ENCODE peak calls at places on chromosomes 4 and X, in four cellular contexts. O, L, N and S are unnamed samples.

GRCh38 chr4:54539500-54540029 is 118.2 kb upstream of the KIT start:
- DNase-seq in O (no peak), L (peak; percentile 22), N (peak; percentile 81), S (no peak)

GRCh38 chr4:152524429-152524828 is 11.5 kb downstream of the FBXW7 start:
- DNase-seq in O (no peak), L (no peak), N (no peak), S (no peak)

GRCh38 chr4:88792268-88792781 is 94.7 kb upstream of the NAP1L5 start:
- DNase-seq in O (no peak), N (no peak), L (no peak), S (no peak)

GRCh38 chr4:100962698-100963097 is 384.6 kb downstream of the PPP3CA start:
- DNase-seq in O (no peak), L (no peak), N (no peak), S (no peak)

GRCh38 chr4:81376720-81377119 is 95.0 kb downstream of the RASGEF1B start:
- DNase-seq in L (no peak), N (no peak), O (no peak), S (no peak)

GRCh38 chr4:108118505-108118904 is 50.2 kb downstream of the LEF1 start:
- DNase-seq in O (peak; percentile 64), L (peak; percentile 26), N (no peak), S (no peak)

GRCh38 chr4:5802565-5802964 is 90.3 kb downstream of the CRMP1 start:
- DNase-seq in L (no peak), O (no peak), N (no peak), S (no peak)

GRCh38 chrX:17830211-17830610 is 30.9 kb downstream of the RAI2 start:
- DNase-seq in N (no peak), O (no peak), L (no peak), S (no peak)

GRCh38 chr4:124640037-124640730 is 72.3 kb downstream of the ANKRD50 start:
- DNase-seq in N (no peak), O (no peak), L (no peak), S (no peak)

GRCh38 chr4:164423819-164424218 is 330.1 kb upstream of the SMIM31 start:
- DNase-seq in L (no peak), O (no peak), N (no peak), S (no peak)

GRCh38 chr4:95541094-95541493 is 7.7 kb downstream of the UNC5C start:
- DNase-seq in O (no peak), L (no peak), N (no peak), S (no peak)

GRCh38 chr4:54099287-54099958 is 540 bp upstream of the GSX2 start:
- DNase-seq in O (no peak), L (no peak), N (no peak), S (no peak)

GRCh38 chr4:44725861-44726820 is at the start of gene GNPDA2:
- DNase-seq in L (peak; percentile 94), N (peak; percentile 93), O (peak; percentile 78), S (peak; percentile 79)

GRCh38 chrX:46912673-46913491 is 661 bp downstream of the JADE3 start:
- DNase-seq in N (no peak), O (no peak), L (peak; percentile 22), S (peak; percentile 8)

GRCh38 chr4:85747871-85748491 is 273.0 kb downstream of the ARHGAP24 start:
- DNase-seq in L (peak; percentile 40), O (no peak), N (no peak), S (no peak)

GRCh38 chrX:40945366-40945713 is 139.9 kb upstream of the USP9X start:
- DNase-seq in O (no peak), N (no peak), L (no peak), S (no peak)

GRCh38 chr4:161929966-161930365 is 233.8 kb downstream of the FSTL5 start:
- DNase-seq in L (no peak), N (no peak), O (no peak), S (no peak)

GRCh38 chr4:94978904-94979303 is 221.1 kb downstream of the BMPR1B start:
- DNase-seq in L (no peak), O (no peak), N (no peak), S (no peak)

GRCh38 chrX:39152106-39152649 is 350.9 kb downstream of the MID1IP1 start:
- DNase-seq in L (peak; percentile 70), O (no peak), N (peak; percentile 76), S (peak; percentile 3)

GRCh38 chrX:96924581-96924980 is 40.9 kb downstream of the RPA4 start:
- DNase-seq in O (no peak), L (no peak), N (no peak), S (no peak)

DNA sequence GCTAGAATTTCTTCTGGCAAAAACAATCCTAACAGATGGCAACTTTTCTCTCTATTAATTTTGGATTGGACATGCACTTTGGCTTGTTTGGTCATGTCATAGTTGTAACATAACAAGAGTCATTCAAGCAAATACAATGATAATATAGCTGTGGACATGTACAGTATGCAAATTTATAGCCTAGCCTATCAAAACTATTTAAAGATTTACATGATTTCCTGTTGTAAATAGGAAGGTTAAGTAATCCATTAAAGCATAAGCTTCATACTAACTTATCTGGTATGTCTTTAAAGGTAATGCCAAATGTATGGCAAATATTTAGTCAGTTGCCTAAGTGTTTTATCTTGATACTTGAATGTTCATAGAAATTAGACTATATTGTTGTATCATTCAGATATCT is 45.3 kb downstream of the RPA4 start:
- DNase-seq in O (no peak), L (no peak), N (no peak), S (no peak)
- H3K4me1 ChIP-seq in O (no peaks in the 10 kb centered on the region), L (no peaks in the 10 kb centered on the region), N (no peaks in the 10 kb centered on the region), S (no peaks in the 10 kb centered on the region)

DNA sequence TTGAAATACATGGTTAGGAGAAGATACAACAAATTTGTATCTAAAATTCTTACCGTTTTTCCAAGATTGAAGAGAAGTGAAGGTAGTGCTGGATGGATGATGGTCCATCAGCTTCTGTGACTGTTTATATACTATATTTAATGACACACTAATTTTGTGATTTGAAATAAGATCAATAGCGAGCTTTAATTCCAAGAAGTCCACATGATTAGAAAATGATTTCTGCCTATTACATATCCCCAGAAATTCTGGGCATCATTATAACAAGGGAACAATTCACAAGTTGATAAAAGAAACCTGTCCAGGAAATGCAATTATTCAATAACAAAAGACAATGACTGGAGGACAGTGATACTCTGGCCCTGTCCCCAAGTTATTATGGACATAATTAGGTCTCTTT is at the start of gene CSN2:
- DNase-seq in O (no peak), N (no peak), L (no peak), S (no peak)
- H3K27me3 ChIP-seq in O (no peaks in the 10 kb centered on the region), N (no peaks in the 10 kb centered on the region), L (no peaks in the 10 kb centered on the region), S (no peaks in the 10 kb centered on the region)

DNA sequence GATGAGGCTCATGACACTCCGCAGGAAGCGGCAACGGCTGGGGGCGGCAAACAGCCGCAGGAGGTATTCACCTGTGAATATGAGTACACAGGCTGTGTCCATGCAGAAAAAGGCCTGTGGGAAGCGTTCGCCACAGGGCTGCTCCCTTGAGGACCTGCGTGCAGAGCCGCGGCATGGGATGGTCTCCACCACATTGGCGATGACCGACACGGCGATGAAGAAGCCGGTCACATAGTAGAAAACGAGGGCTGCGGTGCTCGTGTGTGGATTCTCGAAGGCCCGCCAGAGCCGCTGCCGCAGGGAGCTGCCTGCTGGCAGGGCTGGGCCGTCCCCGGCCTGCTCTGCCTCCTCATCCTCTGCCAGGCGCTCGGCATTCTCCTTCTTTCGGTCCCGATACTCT is 2.2 kb downstream of the KCND1 start:
- DNase-seq in O (no peak), N (no peak), L (no peak), S (no peak)
- H3K4me3 ChIP-seq in O (no peak overlapping the region), N (no peak overlapping the region), L (no peak overlapping the region), S (no peak overlapping the region)

GRCh38 chrX:136059350-136059749 is 74.1 kb downstream of the SLC9A6 start:
- DNase-seq in O (no peak), L (no peak), N (no peak), S (no peak)
- H3K4me1 ChIP-seq in O (no peaks in the 10 kb centered on the region), L (no peaks in the 10 kb centered on the region), N (no peaks in the 10 kb centered on the region), S (peaks cover 27% of the 10 kb centered on the region)

DNA sequence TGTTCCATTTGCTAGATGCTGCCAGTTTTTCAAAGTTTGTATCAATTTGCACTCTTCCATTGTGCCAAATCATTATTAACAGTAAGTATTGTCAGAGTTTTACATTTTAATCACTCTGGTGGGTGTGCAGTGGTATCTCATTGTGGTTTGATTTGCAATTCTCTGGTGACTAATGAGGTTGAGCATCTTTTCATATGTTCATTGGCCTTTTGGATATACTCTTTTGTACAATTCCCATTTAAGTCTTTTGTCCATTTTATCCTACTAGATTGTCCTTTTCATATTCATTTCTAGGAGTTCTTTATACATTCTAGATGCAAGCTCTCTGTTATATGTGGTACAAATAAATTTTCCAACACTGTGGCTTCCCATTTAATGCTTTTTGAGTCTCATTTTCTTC is 17.4 kb upstream of the ARHGAP36 start:
- DNase-seq in N (no peak), O (no peak), L (no peak), S (no peak)
- H3K27me3 ChIP-seq in N (no peaks in the 10 kb centered on the region), O (no peaks in the 10 kb centered on the region), L (peaks cover 5% of the 10 kb centered on the region), S (no peaks in the 10 kb centered on the region)

GRCh38 chr4:25347473-25347872 is 29.6 kb upstream of the ANAPC4 start:
- DNase-seq in L (no peak), N (no peak), O (no peak), S (no peak)

GRCh38 chr4:25347971-25348370 is 29.1 kb upstream of the ANAPC4 start:
- DNase-seq in L (no peak), O (no peak), N (no peak), S (no peak)

GRCh38 chr4:25343671-25344070 is 31.1 kb downstream of the ZCCHC4 start:
- DNase-seq in N (no peak), L (no peak), O (no peak), S (no peak)

GRCh38 chr4:25345880-25346279 is 31.2 kb upstream of the ANAPC4 start:
- DNase-seq in L (no peak), N (no peak), O (no peak), S (no peak)

GRCh38 chr4:25346913-25347312 is 30.1 kb upstream of the ANAPC4 start:
- DNase-seq in O (no peak), N (no peak), L (no peak), S (no peak)
- H3K4me3 ChIP-seq in O (no peak overlapping the region), N (no peak overlapping the region), L (no peak overlapping the region), S (no peak overlapping the region)

GRCh38 chr4:98298022-98298421 is 36.8 kb downstream of the RAP1GDS1 start:
- DNase-seq in N (no peak), O (no peak), L (no peak), S (no peak)
- H3K4me1 ChIP-seq in N (no peaks in the 10 kb centered on the region), O (peaks cover 5% of the 10 kb centered on the region), L (no peaks in the 10 kb centered on the region), S (no peaks in the 10 kb centered on the region)

GRCh38 chr4:3719836-3720235 is 46.3 kb upstream of the ADRA2C start:
- DNase-seq in L (no peak), O (no peak), N (no peak), S (no peak)
- H3K27me3 ChIP-seq in L (peaks cover 23% of the 10 kb centered on the region), O (no peaks in the 10 kb centered on the region), N (peaks cover 96% of the 10 kb centered on the region), S (no peaks in the 10 kb centered on the region)

GRCh38 chrX:53333853-53334252 is 52.5 kb upstream of the IQSEC2 start:
- DNase-seq in O (no peak), L (no peak), N (no peak), S (no peak)
- H3K4me3 ChIP-seq in O (no peak overlapping the region), L (no peak overlapping the region), N (no peak overlapping the region), S (no peak overlapping the region)

GRCh38 chr4:135177323-135177722 is 975.7 kb upstream of the PABPC4L start:
- DNase-seq in N (no peak), L (no peak), O (no peak), S (no peak)
- H3K4me1 ChIP-seq in N (no peaks in the 10 kb centered on the region), L (no peaks in the 10 kb centered on the region), O (no peaks in the 10 kb centered on the region), S (no peaks in the 10 kb centered on the region)